ENCODE peak calls at places on chromosomes 1 and 21, in six cellular contexts. W, Q, X, P, L and O are unnamed samples.

GRCh38 chr1:203324103-203325003 is 19.0 kb downstream of the BTG2 start:
- DNase-seq in W (no peak), Q (no peak), X (no peak), P (no peak), L (no peak), O (no peak)

GRCh38 chr1:6419397-6419802 is 319 bp downstream of the HES2 start:
- DNase-seq in W (no peak), Q (no peak), X (peak; percentile 68), P (no peak), L (no peak), O (no peak)

GRCh38 chr21:30257773-30258172 is 25.0 kb downstream of the KRTAP24-1 start:
- DNase-seq in W (no peak), Q (no peak), X (no peak), P (peak; percentile 73), L (no peak), O (no peak)

GRCh38 chr1:223041481-223041880 is 101.6 kb downstream of the TLR5 start:
- DNase-seq in W (no peak), Q (no peak), X (no peak), P (no peak), L (no peak), O (no peak)

GRCh38 chr1:12745992-12746323 is at the start of gene CFAP107:
- DNase-seq in W (no peak), Q (no peak), X (no peak), P (no peak), L (no peak), O (no peak)

GRCh38 chr1:179825201-179825600 is 52.4 kb downstream of the TOR1AIP2 start:
- DNase-seq in W (peak; percentile 49), Q (no peak), X (no peak), P (no peak), L (peak; percentile 21), O (no peak)

GRCh38 chr1:204828352-204828850 is 42.3 kb upstream of the NFASC start:
- DNase-seq in W (peak; percentile 78), Q (peak; percentile 84), X (peak; percentile 98), P (peak; percentile 49), L (no peak), O (peak; percentile 83)

GRCh38 chr1:155527672-155528071 is 34.9 kb downstream of the ASH1L start:
- DNase-seq in W (no peak), Q (no peak), X (no peak), P (no peak), L (no peak), O (no peak)

GRCh38 chr1:28306550-28306949 is 22.3 kb upstream of the MED18 start:
- DNase-seq in W (no peak), Q (no peak), X (no peak), P (no peak), L (no peak), O (no peak)

GRCh38 chr1:27528701-27529637 is 39.0 kb upstream of the WASF2 start:
- DNase-seq in W (no peak), Q (no peak), X (no peak), P (peak; percentile 84), L (no peak), O (no peak)

GRCh38 chr1:11767932-11768704 is 6.1 kb downstream of the C1orf167 start:
- DNase-seq in W (no peak), Q (no peak), X (no peak), P (peak; percentile 7), L (no peak), O (no peak)

DNA sequence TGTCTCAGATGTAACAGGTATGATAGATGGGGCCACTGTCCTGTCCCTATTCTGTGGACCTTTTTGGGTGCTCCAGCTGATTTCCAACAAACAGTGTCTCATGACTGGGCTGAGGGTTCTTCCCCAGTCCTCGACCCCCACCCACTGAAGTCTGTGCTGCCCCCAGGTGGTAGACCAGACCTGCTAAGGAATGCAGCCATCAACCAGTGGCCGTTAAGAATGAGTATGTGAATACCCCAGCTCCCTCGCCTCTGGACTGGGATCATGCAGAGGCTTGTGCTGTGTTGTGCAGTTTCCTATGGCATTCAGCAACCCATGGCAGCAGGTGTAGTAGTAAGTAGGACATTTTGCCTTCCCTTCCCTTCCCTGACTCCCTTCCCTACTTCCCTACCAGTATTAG is 183.1 kb upstream of the KAZN start:
- DNase-seq in W (no peak), Q (no peak), X (no peak), P (no peak), L (no peak), O (no peak)
- TF ChIP-seq CTCF in W (no peak), Q (no peak), X (peak; percentile 13), P (peak; percentile 27), L (no peak), O (no peak)

DNA sequence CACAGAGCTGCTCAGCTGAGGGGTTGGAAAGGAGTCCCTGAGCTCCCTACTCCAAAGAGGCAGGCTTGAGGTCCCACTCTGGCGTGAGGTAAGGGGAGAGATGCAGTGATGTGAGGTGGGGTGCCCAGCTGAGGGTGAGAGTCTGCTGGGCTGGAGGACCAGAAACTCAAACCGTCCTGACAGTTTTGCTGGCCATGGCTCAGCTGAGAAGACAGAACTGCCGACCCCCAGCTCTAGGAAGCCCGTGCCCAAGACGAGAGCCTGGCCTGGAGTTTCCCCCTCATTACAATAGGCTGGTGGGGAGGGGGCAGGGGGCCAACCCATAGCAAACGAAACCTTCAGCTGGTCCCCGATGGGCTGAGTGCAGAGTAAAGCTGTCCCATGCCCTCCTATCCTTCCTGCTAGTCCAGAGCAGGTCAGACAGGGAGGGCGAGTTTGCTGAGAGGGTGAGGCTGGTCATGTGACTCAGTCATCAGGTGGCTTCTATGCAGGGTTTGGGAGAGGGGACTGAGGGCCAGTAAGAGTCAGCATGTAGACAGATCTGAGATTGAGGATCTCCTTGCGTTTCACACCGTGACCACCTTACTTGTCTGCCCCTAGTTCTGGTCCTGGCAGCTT is 129.3 kb downstream of the PRDM2 start:
- DNase-seq in W (no peak), Q (no peak), X (no peak), P (no peak), L (peak; percentile 64), O (no peak)
- TF ChIP-seq CTCF in W (no peak), Q (no peak), X (no peak), P (no peak), L (no peak), O (no peak)

GRCh38 chr21:42375141-42375905 is 9.0 kb upstream of the TFF1 start:
- DNase-seq in W (no peak), Q (no peak), X (no peak), P (no peak), L (no peak), O (no peak)

GRCh38 chr21:42375966-42376337 is 9.6 kb upstream of the TFF1 start:
- DNase-seq in W (no peak), Q (no peak), X (no peak), P (no peak), L (no peak), O (no peak)

GRCh38 chr21:42377211-42377950 is 11.0 kb upstream of the TFF1 start:
- DNase-seq in W (no peak), Q (no peak), X (no peak), P (no peak), L (no peak), O (no peak)

GRCh38 chr21:42377951-42378340 is 11.6 kb upstream of the TFF1 start:
- DNase-seq in W (no peak), Q (no peak), X (no peak), P (no peak), L (no peak), O (no peak)

GRCh38 chr21:42376338-42376982 is 10.1 kb upstream of the TFF1 start:
- DNase-seq in W (no peak), Q (no peak), X (no peak), P (no peak), L (no peak), O (no peak)
- TF ChIP-seq CTCF in W (no peak), Q (no peak), X (no peak), P (no peak), L (no peak), O (no peak)

DNA sequence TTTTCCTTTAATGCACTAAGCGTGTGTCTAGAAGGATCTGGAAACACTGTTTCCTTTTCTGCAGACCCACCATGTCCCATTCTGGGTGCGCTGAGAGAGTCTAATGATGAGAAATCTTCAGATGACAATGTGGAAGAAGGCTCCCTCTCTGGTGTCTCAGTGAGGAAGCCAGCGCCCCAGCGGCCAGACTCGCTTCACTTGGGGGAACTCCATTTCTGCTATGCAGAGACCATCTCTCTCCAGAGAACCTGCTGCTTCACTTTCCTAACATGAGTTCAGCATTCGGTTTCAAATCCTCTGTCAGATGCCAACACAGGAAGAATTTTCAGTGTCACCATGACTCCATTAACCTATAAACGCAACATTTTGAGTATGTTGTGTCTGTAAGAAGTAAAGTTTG is 121.8 kb downstream of the SYF2 start:
- DNase-seq in W (no peak), Q (no peak), X (no peak), P (no peak), L (no peak), O (no peak)
- TF ChIP-seq CTCF in W (no peak), Q (no peak), X (no peak), P (no peak), L (no peak), O (no peak)